ENCODE peak calls at places on chromosomes 2 and 18, in six cellular contexts. I, Z, R, G, A and F are unnamed samples.

GRCh38 chr18:9562584-9562983 is 51.8 kb downstream of the PPP4R1 start:
- DNase-seq in I (no peak), Z (no peak), R (no peak), G (no peak), A (no peak), F (no peak)

GRCh38 chr18:11817229-11817628 is 34.0 kb upstream of the CHMP1B start:
- DNase-seq in I (no peak), Z (no peak), R (no peak), G (no peak), A (no peak), F (no peak)

GRCh38 chr2:196356332-196356731 is 185.0 kb upstream of the STK17B start:
- DNase-seq in I (no peak), Z (no peak), R (no peak), G (no peak), A (no peak), F (no peak)

GRCh38 chr2:164802095-164802744 is 39.4 kb downstream of the COBLL1 start:
- DNase-seq in I (no peak), Z (no peak), R (no peak), G (no peak), A (no peak), F (no peak)

GRCh38 chr2:70094978-70095832 is 7.9 kb downstream of the PCBP1 start:
- DNase-seq in I (peak; percentile 75), Z (no peak), R (no peak), G (no peak), A (no peak), F (no peak)

GRCh38 chr2:85605406-85606115 is 3.1 kb upstream of the TMEM150A start:
- DNase-seq in I (no peak), Z (no peak), R (no peak), G (peak; percentile 69), A (no peak), F (peak; percentile 60)

GRCh38 chr2:66693007-66693965 is 258.4 kb downstream of the MEIS1 start:
- DNase-seq in I (no peak), Z (no peak), R (no peak), G (no peak), A (no peak), F (no peak)

GRCh38 chr18:72107647-72108046 is 436.5 kb downstream of the CBLN2 start:
- DNase-seq in I (no peak), Z (no peak), R (no peak), G (peak; percentile 13), A (no peak), F (peak; percentile 87)

GRCh38 chr2:85259101-85259590 is 68.6 kb downstream of the TGOLN2 start:
- DNase-seq in I (no peak), Z (no peak), R (no peak), G (peak; percentile 45), A (no peak), F (no peak)

GRCh38 chr18:13543811-13544732 is 182.3 kb downstream of the FAM210A start:
- DNase-seq in I (no peak), Z (peak; percentile 29), R (no peak), G (no peak), A (no peak), F (no peak)

GRCh38 chr2:146374505-146374904 is 1470.3 kb upstream of the ACVR2A start:
- DNase-seq in I (no peak), Z (no peak), R (no peak), G (no peak), A (no peak), F (no peak)

GRCh38 chr2:20164734-20165242 is 60.1 kb downstream of the SDC1 start:
- DNase-seq in I (no peak), Z (no peak), R (no peak), G (no peak), A (no peak), F (no peak)

GRCh38 chr18:53375641-53376040 is 848.8 kb downstream of the MBD2 start:
- DNase-seq in I (no peak), Z (no peak), R (no peak), G (peak; percentile 32), A (no peak), F (no peak)

GRCh38 chr2:72036595-72036994 is 111.1 kb downstream of the CYP26B1 start:
- DNase-seq in I (no peak), Z (no peak), R (no peak), G (no peak), A (no peak), F (no peak)

GRCh38 chr18:80175451-80176235 is 66.6 kb downstream of the ADNP2 start:
- DNase-seq in I (peak; percentile 67), Z (no peak), R (no peak), G (no peak), A (no peak), F (no peak)

GRCh38 chr18:77093067-77093430 is 39.5 kb downstream of the MBP start:
- DNase-seq in I (no peak), Z (no peak), R (no peak), G (no peak), A (no peak), F (no peak)

GRCh38 chr2:241180495-241180894 is 8.0 kb upstream of the ANO7 start:
- DNase-seq in I (no peak), Z (no peak), R (no peak), G (no peak), A (no peak), F (no peak)

GRCh38 chr18:9856097-9856496 is 29.7 kb upstream of the TXNDC2 start:
- DNase-seq in I (no peak), Z (no peak), R (no peak), G (no peak), A (no peak), F (no peak)

GRCh38 chr18:79692056-79692455 is 12.5 kb downstream of the CTDP1 start:
- DNase-seq in I (no peak), Z (no peak), R (no peak), G (no peak), A (no peak), F (no peak)

GRCh38 chr2:85018049-85018447 is 47.1 kb downstream of the KCMF1 start:
- DNase-seq in I (no peak), Z (no peak), R (no peak), G (no peak), A (no peak), F (no peak)

GRCh38 chr18:8844721-8845148 is 139.4 kb downstream of the MTCL1 start:
- DNase-seq in I (no peak), Z (no peak), R (no peak), G (no peak), A (no peak), F (no peak)

GRCh38 chr2:134583997-134584520 is 134.7 kb downstream of the TMEM163 start:
- DNase-seq in I (no peak), Z (no peak), R (no peak), G (no peak), A (no peak), F (no peak)

GRCh38 chr2:218635719-218636118 is 23.7 kb downstream of the ZNF142 start:
- DNase-seq in I (no peak), Z (no peak), R (no peak), G (no peak), A (no peak), F (no peak)

GRCh38 chr2:105042189-105042588 is 4.3 kb downstream of the MRPS9 start:
- DNase-seq in I (no peak), Z (no peak), R (no peak), G (peak; percentile 14), A (no peak), F (peak; percentile 17)

GRCh38 chr2:128500136-128500800 is 181.6 kb upstream of the HS6ST1 start:
- DNase-seq in I (no peak), Z (no peak), R (no peak), G (no peak), A (no peak), F (no peak)

GRCh38 chr18:57210101-57210661 is 63.3 kb downstream of the BOD1L2 start:
- DNase-seq in I (no peak), Z (peak; percentile 68), R (peak; percentile 55), G (peak; percentile 90), A (no peak), F (peak; percentile 74)

GRCh38 chr18:79323471-79323870 is 72.3 kb upstream of the NFATC1 start:
- DNase-seq in I (no peak), Z (no peak), R (no peak), G (no peak), A (no peak), F (no peak)

GRCh38 chr2:38245114-38245641 is 131.9 kb downstream of the ATL2 start:
- DNase-seq in I (no peak), Z (no peak), R (no peak), G (no peak), A (no peak), F (no peak)

GRCh38 chr2:66437601-66438497 is 2.9 kb downstream of the MEIS1 start:
- DNase-seq in I (no peak), Z (no peak), R (no peak), G (peak; percentile 22), A (no peak), F (peak; percentile 64)